ENCODE peak calls at places on chromosomes 7 and 10, in eight cellular contexts. E is endodermal cell, B is neural progenitor cell, G is uterus, N is gastrocnemius medialis, Y is tibial nerve, S is tibial artery, Q is heart left ventricle. I is an unnamed sample.

GRCh38 chr10:128631801-128632241 is 505.6 kb upstream of the MKI67 start:
- DNase-seq in B (peak; percentile 51), N (no peak), Y (peak; percentile 80), Q (no peak), S (no peak), E (no peak), G (no peak), I (no peak)

GRCh38 chr7:31370610-31371009 is 30.1 kb upstream of the NEUROD6 start:
- DNase-seq in B (no peak), G (no peak), E (peak; percentile 73), Q (no peak), S (no peak), Y (no peak), N (no peak), I (no peak)

GRCh38 chr10:110069502-110069982 is 61.8 kb downstream of the ADD3 start:
- DNase-seq in N (no peak), S (no peak), G (no peak), B (no peak), Y (no peak), Q (no peak), E (no peak), I (peak; percentile 59)

GRCh38 chr7:431658-432111 is 88.0 kb downstream of the PDGFA start:
- DNase-seq in Y (no peak), S (no peak), G (no peak), E (no peak), Q (no peak), B (no peak), N (no peak), I (no peak)

GRCh38 chr7:34277016-34277800 is 371.9 kb downstream of the BMPER start:
- DNase-seq in S (no peak), G (no peak), Y (no peak), N (no peak), Q (no peak), E (no peak), B (peak; percentile 19), I (no peak)

GRCh38 chr10:30083934-30084333 is 24.5 kb upstream of the JCAD start:
- DNase-seq in Q (no peak), G (no peak), S (no peak), Y (no peak), E (no peak), N (no peak), B (no peak), I (no peak)

GRCh38 chr10:85319150-85319549 is 990.8 kb downstream of the CCSER2 start:
- DNase-seq in E (no peak), S (no peak), Y (no peak), N (no peak), Q (no peak), G (no peak), B (no peak), I (no peak)

GRCh38 chr7:36820527-36821170 is 96.4 kb upstream of the AOAH start:
- DNase-seq in Q (no peak), B (no peak), S (no peak), N (no peak), E (no peak), G (no peak), Y (no peak), I (no peak)

GRCh38 chr7:102044984-102045673 is 227.7 kb downstream of the CUX1 start:
- DNase-seq in E (no peak), S (peak; percentile 63), B (peak; percentile 15), G (peak; percentile 65), N (peak; percentile 40), Q (peak; percentile 52), Y (peak; percentile 51), I (no peak)

GRCh38 chr10:77669892-77670291 is 32.3 kb upstream of the KCNMA1 start:
- DNase-seq in S (no peak), E (no peak), G (no peak), Y (no peak), B (no peak), N (no peak), Q (no peak), I (no peak)

GRCh38 chr7:16891874-16892620 is 10.3 kb upstream of the AGR3 start:
- DNase-seq in E (no peak), B (no peak), S (no peak), Q (no peak), G (no peak), N (no peak), Y (no peak), I (no peak)

GRCh38 chr7:26850193-26850651 is 14.2 kb downstream of the SKAP2 start:
- DNase-seq in E (no peak), G (no peak), Q (no peak), S (no peak), N (no peak), B (no peak), Y (no peak), I (no peak)

GRCh38 chr7:158975526-158976467 is 119.4 kb downstream of the DYNC2I1 start:
- DNase-seq in N (no peak), Q (no peak), B (peak; percentile 63), Y (no peak), G (no peak), S (no peak), E (peak; percentile 65), I (no peak)

GRCh38 chr7:158973941-158974785 is 117.8 kb downstream of the DYNC2I1 start:
- DNase-seq in Q (no peak), S (no peak), B (no peak), E (no peak), G (no peak), N (no peak), Y (no peak), I (no peak)

GRCh38 chr7:158971214-158971613 is 114.9 kb downstream of the DYNC2I1 start:
- DNase-seq in B (no peak), N (no peak), G (no peak), S (no peak), Y (no peak), E (no peak), Q (no peak), I (no peak)

GRCh38 chr7:158976468-158976848 is 120.1 kb downstream of the DYNC2I1 start:
- DNase-seq in B (peak; percentile 31), Y (no peak), N (no peak), E (peak; percentile 79), S (no peak), Q (no peak), G (no peak), I (peak; percentile 33)

DNA sequence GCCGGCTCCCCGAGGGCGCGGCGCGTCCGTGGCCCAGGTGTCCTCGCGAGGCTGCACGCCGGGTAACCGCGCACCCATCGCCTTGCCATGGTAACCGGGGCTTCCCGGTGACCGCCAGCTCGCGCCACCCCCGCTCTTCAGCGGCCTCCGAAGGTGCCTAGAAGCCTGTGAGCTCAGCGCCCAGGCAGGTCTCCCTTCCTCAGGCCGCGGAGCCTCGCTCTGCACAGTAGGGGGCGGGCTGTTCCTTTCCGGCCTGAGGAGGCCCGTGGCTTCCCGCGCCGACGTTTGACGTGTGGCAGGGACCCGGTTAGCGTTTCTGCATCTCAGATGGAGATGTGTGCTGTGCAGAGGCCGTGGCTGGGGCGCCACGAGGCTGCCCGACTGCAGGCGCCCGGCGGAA is 117.1 kb downstream of the DYNC2I1 start:
- DNase-seq in G (no peak), S (no peak), E (peak; percentile 89), N (no peak), Q (peak; percentile 34), Y (no peak), B (peak; percentile 70), I (no peak)
- TF ChIP-seq CTCF in G (no peak), S (peak; percentile 13), E (peak; percentile 72), N (no peak), Q (peak; percentile 38), Y (peak; percentile 25), B (peak; percentile 51), I (no peak)

DNA sequence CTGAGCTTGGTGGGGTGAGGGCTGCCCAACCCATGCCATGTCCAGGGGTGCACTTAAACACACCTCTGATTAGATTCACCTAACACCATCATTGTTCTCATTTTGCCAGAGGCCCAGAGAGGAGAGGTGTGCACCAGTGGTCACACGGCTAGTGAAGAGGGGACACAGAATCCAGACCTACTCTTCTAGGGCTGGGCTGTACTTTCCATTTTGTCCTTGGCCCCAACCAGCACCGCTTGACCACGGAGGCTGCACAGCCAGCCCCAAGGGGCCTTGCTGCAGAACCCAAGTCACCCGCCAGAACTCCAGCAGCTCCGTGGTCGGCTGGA is 246 bp upstream of the WDFY4 start:
- DNase-seq in G (no peak), B (no peak), Q (no peak), S (no peak), Y (no peak), E (no peak), N (no peak), I (no peak)
- H3K4me3 ChIP-seq in G (no peak overlapping the region), B (no peak overlapping the region), Q (no peak overlapping the region), S (no peak overlapping the region), Y (no peak overlapping the region), E (no peak overlapping the region), N (no peak overlapping the region), I (peak overlapping the region; percentile 75)

GRCh38 chr10:73017955-73018480 is 63.4 kb upstream of the PLA2G12B start:
- DNase-seq in N (peak; percentile 38), G (no peak), E (no peak), Y (no peak), Q (no peak), S (peak; percentile 94), B (no peak), I (no peak)
- TF ChIP-seq CTCF in N (no peak), G (no peak), E (no peak), Y (no peak), Q (no peak), S (no peak), B (no peak), I (no peak)

GRCh38 chr7:77419102-77419501 is 3.0 kb upstream of the GSAP start:
- DNase-seq in G (no peak), S (no peak), Q (no peak), Y (no peak), E (no peak), N (no peak), B (no peak), I (no peak)

GRCh38 chr7:77417801-77418200 is 1.7 kb upstream of the GSAP start:
- DNase-seq in S (no peak), Y (no peak), E (no peak), B (no peak), G (no peak), Q (no peak), N (no peak), I (no peak)

GRCh38 chr7:77415474-77415821 is 701 bp downstream of the GSAP start:
- DNase-seq in Y (no peak), S (no peak), E (no peak), N (peak; percentile 14), G (no peak), B (peak; percentile 42), Q (peak; percentile 22), I (peak; percentile 72)

GRCh38 chr7:77415822-77416620 is at the start of gene GSAP:
- DNase-seq in E (peak; percentile 86), B (peak; percentile 61), G (peak; percentile 46), S (peak; percentile 77), Y (peak; percentile 35), Q (peak; percentile 78), N (peak; percentile 54), I (peak; percentile 79)

DNA sequence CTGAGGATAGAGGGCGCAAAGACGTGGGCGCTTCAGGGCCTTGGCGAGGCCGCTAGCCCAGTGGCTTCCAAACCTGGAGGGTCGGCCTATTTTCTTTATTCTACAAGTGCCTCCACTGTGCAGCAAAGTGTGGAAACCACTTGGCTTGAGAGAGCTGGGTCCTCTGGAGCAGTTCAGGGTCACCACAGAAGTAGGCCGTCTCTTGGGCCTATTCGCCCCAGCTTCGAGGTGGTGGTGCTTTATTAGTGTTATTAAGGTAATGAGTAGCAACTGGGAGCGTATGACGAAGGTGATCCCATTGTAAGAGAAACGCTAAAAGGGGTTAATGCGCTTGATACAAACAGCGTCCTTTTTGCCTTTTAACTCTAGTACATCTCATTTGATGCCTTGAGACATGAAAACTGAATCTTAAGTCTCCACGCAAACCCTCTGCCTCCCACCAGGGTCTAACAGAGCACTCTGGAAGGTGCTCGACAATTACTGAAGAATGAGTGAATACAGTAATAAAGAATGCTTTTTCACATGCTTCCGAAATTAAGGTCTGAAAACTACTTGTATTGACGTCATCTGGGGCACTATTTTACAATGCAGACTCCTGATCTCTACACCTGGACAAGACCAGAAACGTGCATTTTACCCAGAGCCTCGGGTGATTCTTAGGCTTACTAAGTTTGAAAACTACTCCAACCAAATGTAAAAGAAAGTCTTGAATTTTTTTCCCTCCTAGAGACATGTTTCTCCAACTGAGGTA is 647 bp upstream of the GSAP start:
- DNase-seq in S (no peak), G (no peak), B (no peak), N (no peak), Q (no peak), Y (no peak), E (no peak), I (no peak)
- H3K4me3 ChIP-seq in S (peak overlapping the region; percentile 92), G (peak overlapping the region; percentile 52), B (peak overlapping the region; percentile 53), N (peak overlapping the region; percentile 86), Q (peak overlapping the region; percentile 89), Y (peak overlapping the region; percentile 94), E (peak overlapping the region; percentile 65), I (peak overlapping the region; percentile 74)

I was measured in GM06990.